ENCODE peak calls at places on chromosomes 16 and 17, in eight cellular contexts. One of them, this sample, is unnamed.

GRCh38 chr17:75344664-75345063 is 55.4 kb upstream of the SLC25A19 start:
- DNase-seq in skeletal muscle cell: no peak
- DNase-seq in OCI-LY7: peak
- DNase-seq in NCI-H82: peak
- DNase-seq in nephron progenitor cell: no peak
- DNase-seq in mammary epithelial cell: no peak
- DNase-seq in endothelial cell: no peak
- DNase-seq in T-helper 1 cell: no peak
- DNase-seq in this sample: peak

GRCh38 chr16:67661101-67661661 is 421 bp downstream of the PARD6A start:
- DNase-seq in skeletal muscle cell: no peak
- DNase-seq in OCI-LY7: no peak
- DNase-seq in NCI-H82: peak
- DNase-seq in nephron progenitor cell: peak
- DNase-seq in mammary epithelial cell: peak
- DNase-seq in endothelial cell: peak
- DNase-seq in T-helper 1 cell: no peak
- DNase-seq in this sample: no peak

GRCh38 chr16:649646-650045 is 481 bp downstream of the WDR90 start:
- DNase-seq in skeletal muscle cell: no peak
- DNase-seq in OCI-LY7: peak
- DNase-seq in NCI-H82: no peak
- DNase-seq in nephron progenitor cell: no peak
- DNase-seq in mammary epithelial cell: no peak
- DNase-seq in endothelial cell: no peak
- DNase-seq in T-helper 1 cell: no peak
- DNase-seq in this sample: no peak

GRCh38 chr17:8488931-8489330 is 53.2 kb downstream of the NDEL1 start:
- DNase-seq in skeletal muscle cell: peak
- DNase-seq in OCI-LY7: no peak
- DNase-seq in NCI-H82: no peak
- DNase-seq in nephron progenitor cell: no peak
- DNase-seq in mammary epithelial cell: peak
- DNase-seq in endothelial cell: no peak
- DNase-seq in T-helper 1 cell: no peak
- DNase-seq in this sample: peak

GRCh38 chr17:82978765-82979349 is 100.6 kb upstream of the METRNL start:
- DNase-seq in skeletal muscle cell: no peak
- DNase-seq in OCI-LY7: no peak
- DNase-seq in NCI-H82: no peak
- DNase-seq in nephron progenitor cell: no peak
- DNase-seq in mammary epithelial cell: no peak
- DNase-seq in endothelial cell: no peak
- DNase-seq in T-helper 1 cell: no peak
- DNase-seq in this sample: no peak

GRCh38 chr16:64098451-64098850 is 1023.4 kb downstream of the CDH11 start:
- DNase-seq in skeletal muscle cell: no peak
- DNase-seq in OCI-LY7: no peak
- DNase-seq in NCI-H82: no peak
- DNase-seq in nephron progenitor cell: no peak
- DNase-seq in mammary epithelial cell: no peak
- DNase-seq in endothelial cell: no peak
- DNase-seq in T-helper 1 cell: no peak
- DNase-seq in this sample: no peak

GRCh38 chr17:79706931-79707382 is 23.8 kb upstream of the ENPP7 start:
- DNase-seq in skeletal muscle cell: no peak
- DNase-seq in OCI-LY7: no peak
- DNase-seq in NCI-H82: peak
- DNase-seq in nephron progenitor cell: no peak
- DNase-seq in mammary epithelial cell: no peak
- DNase-seq in endothelial cell: no peak
- DNase-seq in T-helper 1 cell: no peak
- DNase-seq in this sample: peak

GRCh38 chr17:559699-560378 is 154.8 kb downstream of the VPS53 start:
- DNase-seq in skeletal muscle cell: peak
- DNase-seq in OCI-LY7: no peak
- DNase-seq in NCI-H82: no peak
- DNase-seq in nephron progenitor cell: no peak
- DNase-seq in mammary epithelial cell: peak
- DNase-seq in endothelial cell: no peak
- DNase-seq in T-helper 1 cell: no peak
- DNase-seq in this sample: peak

GRCh38 chr17:78985395-78985794 is 5.7 kb upstream of the LGALS3BP start:
- DNase-seq in skeletal muscle cell: no peak
- DNase-seq in OCI-LY7: no peak
- DNase-seq in NCI-H82: no peak
- DNase-seq in nephron progenitor cell: no peak
- DNase-seq in mammary epithelial cell: no peak
- DNase-seq in endothelial cell: no peak
- DNase-seq in T-helper 1 cell: no peak
- DNase-seq in this sample: no peak

GRCh38 chr17:34503804-34504203 is 75.6 kb upstream of the TMEM132E start:
- DNase-seq in skeletal muscle cell: no peak
- DNase-seq in OCI-LY7: no peak
- DNase-seq in NCI-H82: no peak
- DNase-seq in nephron progenitor cell: no peak
- DNase-seq in mammary epithelial cell: no peak
- DNase-seq in endothelial cell: no peak
- DNase-seq in T-helper 1 cell: no peak
- DNase-seq in this sample: no peak

GRCh38 chr17:27526603-27527002 is 70.4 kb downstream of the KSR1 start:
- DNase-seq in skeletal muscle cell: no peak
- DNase-seq in OCI-LY7: no peak
- DNase-seq in NCI-H82: peak
- DNase-seq in nephron progenitor cell: peak
- DNase-seq in mammary epithelial cell: no peak
- DNase-seq in endothelial cell: peak
- DNase-seq in T-helper 1 cell: no peak
- DNase-seq in this sample: no peak

GRCh38 chr17:72315514-72315913 is 194.7 kb downstream of the SOX9 start:
- DNase-seq in skeletal muscle cell: no peak
- DNase-seq in OCI-LY7: no peak
- DNase-seq in NCI-H82: no peak
- DNase-seq in nephron progenitor cell: no peak
- DNase-seq in mammary epithelial cell: no peak
- DNase-seq in endothelial cell: no peak
- DNase-seq in T-helper 1 cell: no peak
- DNase-seq in this sample: no peak

GRCh38 chr16:23121024-23121423 is 28.2 kb downstream of the USP31 start:
- DNase-seq in skeletal muscle cell: no peak
- DNase-seq in OCI-LY7: no peak
- DNase-seq in NCI-H82: peak
- DNase-seq in nephron progenitor cell: no peak
- DNase-seq in mammary epithelial cell: peak
- DNase-seq in endothelial cell: no peak
- DNase-seq in T-helper 1 cell: no peak
- DNase-seq in this sample: no peak

GRCh38 chr17:32256695-32257013 is 9.0 kb upstream of the RHBDL3 start:
- DNase-seq in skeletal muscle cell: no peak
- DNase-seq in OCI-LY7: no peak
- DNase-seq in NCI-H82: no peak
- DNase-seq in nephron progenitor cell: no peak
- DNase-seq in mammary epithelial cell: no peak
- DNase-seq in endothelial cell: no peak
- DNase-seq in T-helper 1 cell: no peak
- DNase-seq in this sample: no peak

GRCh38 chr17:39404542-39405378 is 3.3 kb upstream of the FBXL20 start:
- DNase-seq in skeletal muscle cell: peak
- DNase-seq in OCI-LY7: no peak
- DNase-seq in NCI-H82: no peak
- DNase-seq in nephron progenitor cell: no peak
- DNase-seq in mammary epithelial cell: peak
- DNase-seq in endothelial cell: no peak
- DNase-seq in T-helper 1 cell: no peak
- DNase-seq in this sample: peak

GRCh38 chr17:50949128-50950001 is 83.2 kb upstream of the TOB1 start:
- DNase-seq in skeletal muscle cell: no peak
- DNase-seq in OCI-LY7: no peak
- DNase-seq in NCI-H82: peak
- DNase-seq in nephron progenitor cell: no peak
- DNase-seq in mammary epithelial cell: peak
- DNase-seq in endothelial cell: no peak
- DNase-seq in T-helper 1 cell: no peak
- DNase-seq in this sample: peak

GRCh38 chr16:67544329-67544841 is 15.8 kb downstream of the RIPOR1 start:
- DNase-seq in skeletal muscle cell: no peak
- DNase-seq in OCI-LY7: no peak
- DNase-seq in NCI-H82: no peak
- DNase-seq in nephron progenitor cell: no peak
- DNase-seq in mammary epithelial cell: no peak
- DNase-seq in endothelial cell: no peak
- DNase-seq in T-helper 1 cell: no peak
- DNase-seq in this sample: no peak

GRCh38 chr17:65978881-65979280 is 213.1 kb downstream of the CEP112 start:
- DNase-seq in skeletal muscle cell: no peak
- DNase-seq in OCI-LY7: no peak
- DNase-seq in NCI-H82: no peak
- DNase-seq in nephron progenitor cell: no peak
- DNase-seq in mammary epithelial cell: no peak
- DNase-seq in endothelial cell: no peak
- DNase-seq in T-helper 1 cell: no peak
- DNase-seq in this sample: no peak

GRCh38 chr16:11331967-11332366 is 13.3 kb upstream of the RMI2 start:
- DNase-seq in skeletal muscle cell: no peak
- DNase-seq in OCI-LY7: no peak
- DNase-seq in NCI-H82: no peak
- DNase-seq in nephron progenitor cell: no peak
- DNase-seq in mammary epithelial cell: no peak
- DNase-seq in endothelial cell: no peak
- DNase-seq in T-helper 1 cell: no peak
- DNase-seq in this sample: no peak

GRCh38 chr16:84120023-84120422 is 3.3 kb upstream of the MBTPS1 start:
- DNase-seq in skeletal muscle cell: no peak
- DNase-seq in OCI-LY7: no peak
- DNase-seq in NCI-H82: no peak
- DNase-seq in nephron progenitor cell: no peak
- DNase-seq in mammary epithelial cell: no peak
- DNase-seq in endothelial cell: no peak
- DNase-seq in T-helper 1 cell: no peak
- DNase-seq in this sample: no peak

GRCh38 chr17:58624751-58625150 is 67.1 kb downstream of the TEX14 start:
- DNase-seq in skeletal muscle cell: no peak
- DNase-seq in OCI-LY7: no peak
- DNase-seq in NCI-H82: no peak
- DNase-seq in nephron progenitor cell: no peak
- DNase-seq in mammary epithelial cell: no peak
- DNase-seq in endothelial cell: no peak
- DNase-seq in T-helper 1 cell: no peak
- DNase-seq in this sample: no peak

GRCh38 chr16:10838611-10839270 is 20.1 kb upstream of the TVP23A start:
- DNase-seq in skeletal muscle cell: no peak
- DNase-seq in OCI-LY7: no peak
- DNase-seq in NCI-H82: no peak
- DNase-seq in nephron progenitor cell: no peak
- DNase-seq in mammary epithelial cell: no peak
- DNase-seq in endothelial cell: no peak
- DNase-seq in T-helper 1 cell: no peak
- DNase-seq in this sample: no peak

GRCh38 chr17:17921192-17922082 is 50.8 kb downstream of the TOM1L2 start:
- DNase-seq in skeletal muscle cell: peak
- DNase-seq in OCI-LY7: no peak
- DNase-seq in NCI-H82: peak
- DNase-seq in nephron progenitor cell: no peak
- DNase-seq in mammary epithelial cell: peak
- DNase-seq in endothelial cell: no peak
- DNase-seq in T-helper 1 cell: no peak
- DNase-seq in this sample: peak

GRCh38 chr16:27291722-27292240 is 22.0 kb upstream of the IL4R start:
- DNase-seq in skeletal muscle cell: no peak
- DNase-seq in OCI-LY7: no peak
- DNase-seq in NCI-H82: no peak
- DNase-seq in nephron progenitor cell: no peak
- DNase-seq in mammary epithelial cell: no peak
- DNase-seq in endothelial cell: no peak
- DNase-seq in T-helper 1 cell: no peak
- DNase-seq in this sample: no peak

GRCh38 chr16:1048442-1049112 is 24.0 kb upstream of the SSTR5 start:
- DNase-seq in skeletal muscle cell: no peak
- DNase-seq in OCI-LY7: no peak
- DNase-seq in NCI-H82: peak
- DNase-seq in nephron progenitor cell: peak
- DNase-seq in mammary epithelial cell: no peak
- DNase-seq in endothelial cell: peak
- DNase-seq in T-helper 1 cell: no peak
- DNase-seq in this sample: peak

GRCh38 chr16:23145608-23146007 is 3.6 kb downstream of the USP31 start:
- DNase-seq in skeletal muscle cell: peak
- DNase-seq in OCI-LY7: no peak
- DNase-seq in NCI-H82: no peak
- DNase-seq in nephron progenitor cell: no peak
- DNase-seq in mammary epithelial cell: peak
- DNase-seq in endothelial cell: no peak
- DNase-seq in T-helper 1 cell: no peak
- DNase-seq in this sample: no peak

GRCh38 chr17:21278304-21279197 is 6.0 kb upstream of the MAP2K3 start:
- DNase-seq in skeletal muscle cell: no peak
- DNase-seq in OCI-LY7: peak
- DNase-seq in NCI-H82: no peak
- DNase-seq in nephron progenitor cell: no peak
- DNase-seq in mammary epithelial cell: no peak
- DNase-seq in endothelial cell: no peak
- DNase-seq in T-helper 1 cell: peak
- DNase-seq in this sample: peak

GRCh38 chr16:26593700-26594099 is 473.0 kb upstream of the C16orf82 start:
- DNase-seq in skeletal muscle cell: no peak
- DNase-seq in OCI-LY7: no peak
- DNase-seq in NCI-H82: no peak
- DNase-seq in nephron progenitor cell: no peak
- DNase-seq in mammary epithelial cell: no peak
- DNase-seq in endothelial cell: no peak
- DNase-seq in T-helper 1 cell: no peak
- DNase-seq in this sample: no peak

GRCh38 chr16:51151435-51151950 is 423 bp upstream of the SALL1 start:
- DNase-seq in skeletal muscle cell: peak
- DNase-seq in OCI-LY7: no peak
- DNase-seq in NCI-H82: peak
- DNase-seq in nephron progenitor cell: peak
- DNase-seq in mammary epithelial cell: no peak
- DNase-seq in endothelial cell: peak
- DNase-seq in T-helper 1 cell: no peak
- DNase-seq in this sample: no peak

GRCh38 chr17:78130439-78131101 is at the start of gene TMC8:
- DNase-seq in skeletal muscle cell: no peak
- DNase-seq in OCI-LY7: peak
- DNase-seq in NCI-H82: no peak
- DNase-seq in nephron progenitor cell: no peak
- DNase-seq in mammary epithelial cell: no peak
- DNase-seq in endothelial cell: no peak
- DNase-seq in T-helper 1 cell: peak
- DNase-seq in this sample: no peak

GRCh38 chr17:48642059-48642842 is 16.1 kb upstream of the HOXB9 start:
- DNase-seq in skeletal muscle cell: no peak
- DNase-seq in OCI-LY7: no peak
- DNase-seq in NCI-H82: no peak
- DNase-seq in nephron progenitor cell: peak
- DNase-seq in mammary epithelial cell: no peak
- DNase-seq in endothelial cell: no peak
- DNase-seq in T-helper 1 cell: no peak
- DNase-seq in this sample: no peak

GRCh38 chr17:36485805-36486203 is 677 bp upstream of the ZNHIT3 start:
- DNase-seq in skeletal muscle cell: no peak
- DNase-seq in OCI-LY7: peak
- DNase-seq in NCI-H82: no peak
- DNase-seq in nephron progenitor cell: no peak
- DNase-seq in mammary epithelial cell: no peak
- DNase-seq in endothelial cell: no peak
- DNase-seq in T-helper 1 cell: no peak
- DNase-seq in this sample: no peak

GRCh38 chr16:28531777-28532744 is 6.7 kb downstream of the NUPR1 start:
- DNase-seq in skeletal muscle cell: no peak
- DNase-seq in OCI-LY7: no peak
- DNase-seq in NCI-H82: no peak
- DNase-seq in nephron progenitor cell: peak
- DNase-seq in mammary epithelial cell: no peak
- DNase-seq in endothelial cell: no peak
- DNase-seq in T-helper 1 cell: no peak
- DNase-seq in this sample: peak